ENCODE peak calls at places on chromosomes 5 and 9, in four cellular contexts. U is H9, S is IMR-90, L is mesendoderm. X is an unnamed sample.

GRCh38 chr9:27499481-27499880 is 24.6 kb upstream of the IFNK start:
- DNase-seq in U (no peak), S (no peak), L (peak), X (no peak)

GRCh38 chr9:35698231-35698630 is 8.5 kb upstream of the TPM2 start:
- DNase-seq in U (no peak), S (no peak), L (no peak), X (no peak)

GRCh38 chr5:61055434-61056006 is 106.7 kb downstream of the SMIM15 start:
- DNase-seq in U (no peak), S (peak), L (peak), X (no peak)

GRCh38 chr9:97563458-97564135 is 62.1 kb downstream of the TMOD1 start:
- DNase-seq in U (peak), S (no peak), L (no peak), X (peak)

GRCh38 chr5:67020231-67020630 is 176.4 kb downstream of the CD180 start:
- DNase-seq in U (no peak), S (no peak), L (no peak), X (no peak)

GRCh38 chr9:8262625-8263622 is 463.3 kb upstream of the DMAC1 start:
- DNase-seq in U (no peak), S (no peak), L (peak), X (no peak)

GRCh38 chr9:5621327-5621726 is 7.6 kb upstream of the RIC1 start:
- DNase-seq in U (no peak), S (peak), L (no peak), X (no peak)

GRCh38 chr9:75027187-75028107 is 646 bp downstream of the CARNMT1 start:
- DNase-seq in U (peak), S (peak), L (peak), X (peak)

GRCh38 chr5:59732806-59733205 is 160.7 kb downstream of the PDE4D start:
- DNase-seq in U (no peak), S (no peak), L (no peak), X (no peak)

GRCh38 chr5:106739127-106739526 is 931.6 kb downstream of the EFNA5 start:
- DNase-seq in U (no peak), S (no peak), L (no peak), X (no peak)

GRCh38 chr9:76223749-76224340 is 170.4 kb downstream of the RFK start:
- DNase-seq in U (no peak), S (peak), L (no peak), X (no peak)

GRCh38 chr5:157352756-157353340 is 86.9 kb downstream of the CYFIP2 start:
- DNase-seq in U (no peak), S (no peak), L (no peak), X (no peak)

GRCh38 chr5:150607991-150608390 is 32.5 kb upstream of the SYNPO start:
- DNase-seq in U (no peak), S (no peak), L (no peak), X (no peak)

GRCh38 chr9:4155224-4156026 is 144.4 kb downstream of the GLIS3 start:
- DNase-seq in U (no peak), S (no peak), L (no peak), X (no peak)

GRCh38 chr5:76953551-76954382 is 922 bp downstream of the CRHBP start:
- DNase-seq in U (peak), S (no peak), L (peak), X (peak)

GRCh38 chr5:87722286-87722685 is 309.6 kb upstream of the CCNH start:
- DNase-seq in U (no peak), S (no peak), L (no peak), X (no peak)

GRCh38 chr9:69376651-69377050 is 51.6 kb downstream of the ENTREP1 start:
- DNase-seq in U (no peak), S (peak), L (peak), X (no peak)

GRCh38 chr9:2637390-2637789 is 15.8 kb downstream of the VLDLR start:
- DNase-seq in U (no peak), S (no peak), L (no peak), X (no peak)

GRCh38 chr5:172666251-172666650 is 25.2 kb downstream of the NEURL1B start:
- DNase-seq in U (peak), S (peak), L (peak), X (no peak)

GRCh38 chr5:181188700-181189362 is 16.2 kb downstream of the TRIM7 start:
- DNase-seq in U (peak), S (peak), L (peak), X (no peak)

GRCh38 chr9:126676685-126677143 is 63.0 kb downstream of the LMX1B start:
- DNase-seq in U (peak), S (no peak), L (peak), X (peak)

GRCh38 chr9:85290019-85290418 is 451.7 kb downstream of the AGTPBP1 start:
- DNase-seq in U (no peak), S (no peak), L (no peak), X (no peak)

GRCh38 chr5:78972654-78973428 is 12.3 kb downstream of the ARSB start:
- DNase-seq in U (no peak), S (peak), L (no peak), X (no peak)

GRCh38 chr5:174550026-174550425 is 174.4 kb upstream of the MSX2 start:
- DNase-seq in U (no peak), S (peak), L (no peak), X (no peak)

GRCh38 chr5:175582697-175583096 is 75.2 kb upstream of the HRH2 start:
- DNase-seq in U (no peak), S (no peak), L (no peak), X (no peak)

GRCh38 chr9:83449166-83449565 is 89.0 kb downstream of the FRMD3 start:
- DNase-seq in U (no peak), S (no peak), L (no peak), X (no peak)

GRCh38 chr9:113957778-113958430 is 81.8 kb downstream of the ZNF618 start:
- DNase-seq in U (no peak), S (peak), L (no peak), X (no peak)

GRCh38 chr9:73683862-73684591 is 532.4 kb downstream of the ANXA1 start:
- DNase-seq in U (peak), S (no peak), L (peak), X (no peak)

GRCh38 chr9:115144706-115145105 is 26.7 kb upstream of the TNC start:
- DNase-seq in U (no peak), S (no peak), L (peak), X (no peak)

GRCh38 chr5:59178071-59178470 is 595.2 kb downstream of the RAB3C start:
- DNase-seq in U (no peak), S (no peak), L (no peak), X (no peak)

GRCh38 chr5:106956187-106956586 is 714.5 kb downstream of the EFNA5 start:
- DNase-seq in U (no peak), S (no peak), L (peak), X (no peak)

GRCh38 chr5:39775058-39775457 is 350.3 kb upstream of the DAB2 start:
- DNase-seq in U (no peak), S (peak), L (no peak), X (no peak)

GRCh38 chr9:104950838-104951237 is 22.9 kb upstream of the ABCA1 start:
- DNase-seq in U (no peak), S (peak), L (no peak), X (no peak)

GRCh38 chr9:74777136-74777879 is 110.4 kb downstream of the TRPM6 start:
- DNase-seq in U (peak), S (peak), L (peak), X (no peak)

GRCh38 chr5:129771058-129771838 is 23.4 kb downstream of the MINAR2 start:
- DNase-seq in U (peak), S (peak), L (peak), X (peak)

GRCh38 chr5:26700759-26701384 is 337.5 kb downstream of the CDH9 start:
- DNase-seq in U (peak), S (no peak), L (peak), X (peak)

DNA sequence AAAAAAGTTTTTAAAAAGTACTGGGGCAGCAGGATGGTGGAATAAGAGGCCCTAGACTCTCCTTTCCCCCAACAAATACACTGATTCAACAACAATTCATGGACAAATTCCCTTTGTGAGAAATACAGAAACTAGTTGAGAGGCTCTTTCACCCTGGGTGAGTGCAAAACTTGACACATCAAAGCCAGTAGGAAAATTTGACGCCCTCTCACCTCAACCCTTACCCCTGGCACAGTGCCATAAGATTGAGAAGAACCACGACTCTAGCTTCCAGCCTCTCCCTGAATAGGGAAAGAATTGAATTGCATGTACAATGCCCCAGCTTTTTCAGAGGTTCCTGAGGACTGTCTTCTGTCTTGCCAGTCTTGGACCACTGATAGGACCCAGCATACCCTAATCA is 12.3 kb downstream of the KIF4B start:
- DNase-seq in U (no peak), S (no peak), L (no peak), X (no peak)
- H3K56ac ChIP-seq in U (no peak), S (no peak), L (no peak), X (no peak)

GRCh38 chr9:88326024-88326423 is 62.2 kb upstream of the SPIN1 start:
- DNase-seq in U (no peak), S (no peak), L (no peak), X (no peak)

GRCh38 chr9:88322906-88323566 is 65.2 kb upstream of the SPIN1 start:
- DNase-seq in U (no peak), S (peak), L (no peak), X (no peak)

DNA sequence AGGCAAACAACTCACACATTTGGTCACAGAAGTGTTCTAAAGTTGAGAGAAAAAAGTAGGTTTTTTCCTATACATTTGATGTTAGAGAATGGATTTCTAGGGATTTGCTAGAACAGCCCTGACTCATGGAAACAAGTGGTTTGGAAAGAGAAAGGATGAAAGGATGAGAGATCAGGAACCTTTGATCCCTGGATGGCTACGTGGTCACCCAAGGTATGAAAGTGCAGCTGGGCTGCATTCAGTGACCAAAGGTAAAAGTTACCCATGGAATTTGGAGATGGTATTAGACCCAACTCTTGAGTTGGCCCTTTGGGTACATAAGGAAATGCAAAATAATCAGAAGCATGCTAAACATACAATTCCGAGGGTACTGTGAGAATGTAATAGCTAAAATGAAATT is 61.3 kb upstream of the SPIN1 start:
- DNase-seq in U (no peak), S (no peak), L (no peak), X (no peak)
- H3K56ac ChIP-seq in U (no peak), S (no peak), L (no peak), X (no peak)

GRCh38 chr9:81787747-81788632 is 98.6 kb upstream of the TLE1 start:
- DNase-seq in U (no peak), S (peak), L (peak), X (no peak)
- H3K56ac ChIP-seq in U (no peak), S (no peak), L (no peak), X (no peak)

DNA sequence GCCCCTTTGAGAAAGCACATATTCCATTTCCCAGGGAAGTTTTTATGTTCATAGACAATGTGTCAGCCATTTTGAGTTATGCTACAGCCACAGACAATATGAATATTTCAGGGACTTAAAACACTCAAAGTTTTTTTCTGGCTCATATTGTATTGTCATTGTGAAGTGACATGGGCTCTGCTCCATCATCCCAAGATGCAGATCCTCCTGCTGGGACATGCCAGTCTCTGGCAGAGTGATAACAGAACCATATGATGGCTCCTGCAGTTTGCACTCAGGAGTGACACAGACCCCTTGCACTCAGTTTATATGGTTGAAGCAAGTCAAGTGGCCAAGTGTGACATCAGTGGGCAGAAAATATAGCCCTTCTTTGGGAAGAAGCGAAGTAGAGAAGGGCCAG is 498.4 kb upstream of the TUSC1 start:
- DNase-seq in U (no peak), S (no peak), L (no peak), X (no peak)
- H3K56ac ChIP-seq in U (no peak), S (no peak), L (no peak), X (no peak)

DNA sequence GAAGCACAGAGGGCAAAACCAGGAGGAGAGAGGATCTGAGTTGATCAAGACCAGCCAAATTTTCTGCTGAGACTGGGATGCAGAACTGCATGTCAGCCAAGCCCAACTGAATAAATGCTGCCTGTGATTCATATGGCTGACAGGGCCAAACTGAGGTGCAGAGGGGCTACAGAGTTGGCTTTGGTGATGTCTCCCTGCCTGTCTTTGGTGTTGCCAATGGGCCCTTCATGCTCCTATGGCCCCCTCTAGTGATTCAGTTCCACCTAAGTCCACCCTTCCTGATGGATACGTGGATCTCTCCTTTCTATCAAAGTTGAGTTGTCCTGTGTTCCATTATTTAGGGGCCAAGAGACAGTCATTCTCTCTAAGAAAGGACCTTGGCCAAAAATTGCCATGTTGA is 163.6 kb upstream of the TLE4 start:
- DNase-seq in U (no peak), S (peak), L (peak), X (no peak)
- H3K56ac ChIP-seq in U (no peak), S (no peak), L (no peak), X (no peak)

GRCh38 chr5:180090098-180090768 is 18.7 kb upstream of the RNF130 start:
- DNase-seq in U (peak), S (peak), L (peak), X (peak)
- H3K56ac ChIP-seq in U (no peak), S (no peak), L (peak), X (peak)

DNA sequence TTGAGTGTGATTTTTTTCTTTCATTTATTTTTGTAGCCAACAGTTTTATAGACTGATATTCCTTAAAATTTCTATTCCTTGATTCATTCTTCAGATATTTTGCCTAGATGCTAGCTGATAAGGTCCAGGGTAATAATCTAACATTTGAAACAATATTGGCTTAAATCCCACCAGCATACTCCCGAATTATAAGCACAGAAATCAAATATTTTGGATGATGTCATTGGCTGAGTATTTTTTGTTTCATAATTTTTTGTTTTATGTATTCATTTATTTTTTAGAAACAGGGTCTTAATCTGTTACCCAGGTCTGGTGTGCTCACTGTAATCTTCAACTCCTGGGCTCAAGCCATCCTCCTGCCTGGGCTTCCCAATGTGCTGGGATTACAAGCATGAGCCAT is 88.4 kb downstream of the ISL1 start:
- DNase-seq in U (no peak), S (no peak), L (no peak), X (no peak)
- H3K56ac ChIP-seq in U (no peak), S (no peak), L (no peak), X (no peak)

DNA sequence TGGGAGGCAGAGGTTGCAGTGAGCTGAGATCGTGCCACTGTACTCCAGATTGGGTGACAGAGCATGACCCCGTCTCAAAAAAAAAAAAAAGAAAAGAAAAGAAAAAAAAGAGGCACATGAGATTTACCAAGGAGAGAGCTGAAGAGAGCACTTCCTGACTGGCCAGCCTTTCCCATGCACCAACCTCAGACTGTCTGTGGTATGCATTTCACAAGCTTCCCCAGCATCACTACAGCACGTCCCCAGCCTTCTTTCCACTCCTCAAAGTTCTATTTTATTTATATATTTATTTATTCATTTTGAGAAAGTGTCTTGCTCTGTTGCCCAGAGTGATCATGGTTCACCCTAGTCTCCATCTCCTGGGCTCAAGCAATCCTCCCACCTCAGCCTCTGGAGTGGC is 13.6 kb upstream of the FUBP3 start:
- DNase-seq in U (no peak), S (no peak), L (no peak), X (no peak)
- H3K56ac ChIP-seq in U (no peak), S (no peak), L (no peak), X (no peak)